ENCODE peak calls at places on chromosomes 13 and 19, in seven cellular contexts. One of them, this sample, is unnamed.

GRCh38 chr13:35309711-35310110 is 166.8 kb downstream of the MAB21L1 start:
- DNase-seq in hippocampal formation: no peak
- DNase-seq in aorta: no peak
- DNase-seq in EH: no peak
- DNase-seq in myocyte: no peak
- DNase-seq in SHP77: no peak
- DNase-seq in gastrocnemius medialis: no peak
- DNase-seq in this sample: no peak

GRCh38 chr13:112587767-112588489 is at the start of gene TUBGCP3:
- DNase-seq in hippocampal formation: peak; percentile 78
- DNase-seq in EH: peak; percentile 82
- DNase-seq in gastrocnemius medialis: peak; percentile 80
- DNase-seq in aorta: peak; percentile 95
- DNase-seq in SHP77: peak; percentile 93
- DNase-seq in myocyte: peak; percentile 92
- DNase-seq in this sample: peak; percentile 82

GRCh38 chr19:37718357-37718756 is 1.2 kb downstream of the ZNF607 start:
- DNase-seq in EH: no peak
- DNase-seq in aorta: no peak
- DNase-seq in gastrocnemius medialis: no peak
- DNase-seq in SHP77: no peak
- DNase-seq in hippocampal formation: no peak
- DNase-seq in myocyte: no peak
- DNase-seq in this sample: no peak

GRCh38 chr13:94959616-94960015 is 247.3 kb upstream of the SOX21 start:
- DNase-seq in myocyte: no peak
- DNase-seq in EH: no peak
- DNase-seq in SHP77: no peak
- DNase-seq in hippocampal formation: no peak
- DNase-seq in aorta: no peak
- DNase-seq in gastrocnemius medialis: no peak
- DNase-seq in this sample: no peak

GRCh38 chr13:83796364-83796763 is 85.9 kb downstream of the SLITRK1 start:
- DNase-seq in SHP77: peak; percentile 91
- DNase-seq in gastrocnemius medialis: no peak
- DNase-seq in EH: no peak
- DNase-seq in hippocampal formation: no peak
- DNase-seq in myocyte: no peak
- DNase-seq in aorta: no peak
- DNase-seq in this sample: no peak

GRCh38 chr13:114131581-114132418 is 623 bp downstream of the RASA3 start:
- DNase-seq in SHP77: no peak
- DNase-seq in hippocampal formation: no peak
- DNase-seq in aorta: peak; percentile 82
- DNase-seq in myocyte: peak; percentile 46
- DNase-seq in gastrocnemius medialis: no peak
- DNase-seq in EH: peak; percentile 31
- DNase-seq in this sample: peak; percentile 55

GRCh38 chr13:32443111-32443510 is 15.2 kb upstream of the N4BP2L1 start:
- DNase-seq in myocyte: no peak
- DNase-seq in aorta: no peak
- DNase-seq in gastrocnemius medialis: no peak
- DNase-seq in EH: peak; percentile 41
- DNase-seq in hippocampal formation: peak; percentile 10
- DNase-seq in SHP77: no peak
- DNase-seq in this sample: no peak

GRCh38 chr19:3687774-3688706 is 12.2 kb downstream of the PIP5K1C start:
- DNase-seq in EH: no peak
- DNase-seq in gastrocnemius medialis: no peak
- DNase-seq in aorta: no peak
- DNase-seq in hippocampal formation: no peak
- DNase-seq in myocyte: no peak
- DNase-seq in SHP77: no peak
- DNase-seq in this sample: no peak

GRCh38 chr19:16273005-16273404 is 51.6 kb upstream of the KLF2 start:
- DNase-seq in myocyte: peak; percentile 47
- DNase-seq in gastrocnemius medialis: no peak
- DNase-seq in hippocampal formation: peak; percentile 26
- DNase-seq in SHP77: no peak
- DNase-seq in aorta: peak; percentile 84
- DNase-seq in EH: peak; percentile 64
- DNase-seq in this sample: no peak

GRCh38 chr19:18919086-18919894 is at the start of the genes COPE and DDX49:
- DNase-seq in SHP77: peak; percentile 99
- DNase-seq in aorta: peak; percentile 99
- DNase-seq in gastrocnemius medialis: peak; percentile 99
- DNase-seq in myocyte: peak; percentile 100
- DNase-seq in EH: peak; percentile 100
- DNase-seq in hippocampal formation: peak; percentile 99
- DNase-seq in this sample: peak; percentile 100

GRCh38 chr13:93776936-93777335 is 550.3 kb downstream of the GPC6 start:
- DNase-seq in SHP77: no peak
- DNase-seq in myocyte: no peak
- DNase-seq in gastrocnemius medialis: no peak
- DNase-seq in hippocampal formation: no peak
- DNase-seq in aorta: no peak
- DNase-seq in EH: peak; percentile 72
- DNase-seq in this sample: peak; percentile 37

GRCh38 chr19:30154410-30154809 is 212.4 kb downstream of the URI1 start:
- DNase-seq in myocyte: no peak
- DNase-seq in hippocampal formation: no peak
- DNase-seq in gastrocnemius medialis: no peak
- DNase-seq in aorta: no peak
- DNase-seq in EH: no peak
- DNase-seq in SHP77: no peak
- DNase-seq in this sample: no peak

GRCh38 chr19:49988433-49988832 is 27.5 kb upstream of the SIGLEC11 start:
- DNase-seq in aorta: no peak
- DNase-seq in SHP77: no peak
- DNase-seq in myocyte: no peak
- DNase-seq in gastrocnemius medialis: no peak
- DNase-seq in hippocampal formation: no peak
- DNase-seq in EH: peak; percentile 33
- DNase-seq in this sample: peak; percentile 24

GRCh38 chr13:97226788-97227627 is 4.9 kb downstream of the MBNL2 start:
- DNase-seq in hippocampal formation: no peak
- DNase-seq in myocyte: no peak
- DNase-seq in EH: peak; percentile 42
- DNase-seq in SHP77: no peak
- DNase-seq in gastrocnemius medialis: no peak
- DNase-seq in aorta: no peak
- DNase-seq in this sample: peak; percentile 21

GRCh38 chr19:57317503-57317902 is 2.8 kb upstream of the ZNF543 start:
- DNase-seq in hippocampal formation: no peak
- DNase-seq in myocyte: peak; percentile 27
- DNase-seq in gastrocnemius medialis: peak; percentile 38
- DNase-seq in EH: no peak
- DNase-seq in aorta: no peak
- DNase-seq in SHP77: no peak
- DNase-seq in this sample: peak; percentile 16

GRCh38 chr13:26621731-26622401 is 64.4 kb downstream of the WASF3 start:
- DNase-seq in SHP77: no peak
- DNase-seq in myocyte: no peak
- DNase-seq in hippocampal formation: no peak
- DNase-seq in EH: no peak
- DNase-seq in gastrocnemius medialis: no peak
- DNase-seq in aorta: no peak
- DNase-seq in this sample: no peak

GRCh38 chr13:52169839-52170238 is 10.4 kb upstream of the NEK3 start:
- DNase-seq in gastrocnemius medialis: no peak
- DNase-seq in myocyte: no peak
- DNase-seq in EH: no peak
- DNase-seq in hippocampal formation: no peak
- DNase-seq in SHP77: no peak
- DNase-seq in aorta: no peak
- DNase-seq in this sample: no peak

GRCh38 chr19:47725759-47726401 is 12.7 kb downstream of the EHD2 start:
- DNase-seq in EH: no peak
- DNase-seq in SHP77: no peak
- DNase-seq in myocyte: no peak
- DNase-seq in hippocampal formation: no peak
- DNase-seq in gastrocnemius medialis: no peak
- DNase-seq in aorta: no peak
- DNase-seq in this sample: no peak

GRCh38 chr13:75079226-75079625 is 402.7 kb downstream of the TBC1D4 start:
- DNase-seq in SHP77: no peak
- DNase-seq in gastrocnemius medialis: no peak
- DNase-seq in myocyte: peak; percentile 31
- DNase-seq in hippocampal formation: no peak
- DNase-seq in aorta: no peak
- DNase-seq in EH: peak; percentile 3
- DNase-seq in this sample: peak; percentile 39

GRCh38 chr13:113651511-113652403 is 6.2 kb downstream of the ATP4B start:
- DNase-seq in EH: no peak
- DNase-seq in SHP77: no peak
- DNase-seq in gastrocnemius medialis: peak; percentile 7
- DNase-seq in myocyte: no peak
- DNase-seq in hippocampal formation: no peak
- DNase-seq in aorta: peak; percentile 63
- DNase-seq in this sample: no peak

GRCh38 chr19:1251233-1251502 is 2.8 kb downstream of the MIDN start:
- DNase-seq in gastrocnemius medialis: no peak
- DNase-seq in hippocampal formation: no peak
- DNase-seq in SHP77: no peak
- DNase-seq in aorta: peak; percentile 89
- DNase-seq in myocyte: peak; percentile 73
- DNase-seq in EH: peak; percentile 78
- DNase-seq in this sample: peak; percentile 73

GRCh38 chr19:49486232-49486631 is 1.2 kb upstream of the RPL13A start:
- DNase-seq in myocyte: no peak
- DNase-seq in aorta: no peak
- DNase-seq in SHP77: no peak
- DNase-seq in hippocampal formation: no peak
- DNase-seq in EH: no peak
- DNase-seq in gastrocnemius medialis: no peak
- DNase-seq in this sample: no peak

GRCh38 chr19:296476-297225 is 5.4 kb upstream of the PLPP2 start:
- DNase-seq in hippocampal formation: no peak
- DNase-seq in gastrocnemius medialis: peak; percentile 42
- DNase-seq in aorta: peak; percentile 70
- DNase-seq in SHP77: no peak
- DNase-seq in myocyte: no peak
- DNase-seq in EH: no peak
- DNase-seq in this sample: no peak

GRCh38 chr19:42010245-42011126 is 16.5 kb upstream of the ATP1A3 start:
- DNase-seq in gastrocnemius medialis: no peak
- DNase-seq in aorta: no peak
- DNase-seq in hippocampal formation: no peak
- DNase-seq in myocyte: no peak
- DNase-seq in SHP77: no peak
- DNase-seq in EH: peak; percentile 66
- DNase-seq in this sample: no peak

GRCh38 chr19:4671182-4671851 is 1.2 kb upstream of the MYDGF start:
- DNase-seq in SHP77: no peak
- DNase-seq in EH: no peak
- DNase-seq in myocyte: peak; percentile 53
- DNase-seq in gastrocnemius medialis: peak; percentile 82
- DNase-seq in hippocampal formation: no peak
- DNase-seq in aorta: no peak
- DNase-seq in this sample: no peak

GRCh38 chr19:45558399-45558878 is 26.2 kb downstream of the OPA3 start:
- DNase-seq in hippocampal formation: peak; percentile 9
- DNase-seq in SHP77: peak; percentile 46
- DNase-seq in EH: peak; percentile 56
- DNase-seq in myocyte: peak; percentile 24
- DNase-seq in gastrocnemius medialis: no peak
- DNase-seq in aorta: no peak
- DNase-seq in this sample: no peak

GRCh38 chr19:55679343-55680257 is 4.6 kb downstream of the EPN1 start:
- DNase-seq in SHP77: no peak
- DNase-seq in myocyte: no peak
- DNase-seq in hippocampal formation: no peak
- DNase-seq in EH: peak; percentile 27
- DNase-seq in gastrocnemius medialis: no peak
- DNase-seq in aorta: no peak
- DNase-seq in this sample: no peak

GRCh38 chr13:114173753-114174152 is 5.3 kb upstream of the CFAP97D2 start:
- DNase-seq in gastrocnemius medialis: no peak
- DNase-seq in myocyte: no peak
- DNase-seq in aorta: no peak
- DNase-seq in hippocampal formation: no peak
- DNase-seq in EH: peak; percentile 9
- DNase-seq in SHP77: no peak
- DNase-seq in this sample: no peak

GRCh38 chr19:22945560-22945959 is 57.4 kb downstream of the ZNF728 start:
- DNase-seq in hippocampal formation: no peak
- DNase-seq in gastrocnemius medialis: no peak
- DNase-seq in SHP77: no peak
- DNase-seq in myocyte: peak; percentile 27
- DNase-seq in aorta: no peak
- DNase-seq in EH: no peak
- DNase-seq in this sample: peak; percentile 20

GRCh38 chr19:53772943-53773342 is 51.2 kb downstream of the NLRP12 start:
- DNase-seq in SHP77: peak; percentile 54
- DNase-seq in myocyte: peak; percentile 67
- DNase-seq in gastrocnemius medialis: no peak
- DNase-seq in hippocampal formation: peak; percentile 9
- DNase-seq in EH: peak; percentile 56
- DNase-seq in aorta: no peak
- DNase-seq in this sample: peak; percentile 54

GRCh38 chr19:27746691-27747380 is 1466.1 kb downstream of the UQCRFS1 start:
- DNase-seq in gastrocnemius medialis: no peak
- DNase-seq in myocyte: no peak
- DNase-seq in EH: no peak
- DNase-seq in hippocampal formation: no peak
- DNase-seq in SHP77: peak; percentile 73
- DNase-seq in aorta: no peak
- DNase-seq in this sample: peak; percentile 6

GRCh38 chr13:40813662-40814454 is 24.4 kb downstream of the SLC25A15 start:
- DNase-seq in hippocampal formation: no peak
- DNase-seq in EH: peak; percentile 43
- DNase-seq in myocyte: peak; percentile 6
- DNase-seq in aorta: no peak
- DNase-seq in SHP77: peak; percentile 10
- DNase-seq in gastrocnemius medialis: no peak
- DNase-seq in this sample: peak; percentile 20

GRCh38 chr13:42947925-42948324 is 44.1 kb downstream of the EPSTI1 start:
- DNase-seq in hippocampal formation: no peak
- DNase-seq in myocyte: no peak
- DNase-seq in SHP77: no peak
- DNase-seq in aorta: no peak
- DNase-seq in gastrocnemius medialis: no peak
- DNase-seq in EH: no peak
- DNase-seq in this sample: no peak

GRCh38 chr19:29880498-29881081 is 61.4 kb upstream of the URI1 start:
- DNase-seq in aorta: peak; percentile 38
- DNase-seq in EH: no peak
- DNase-seq in myocyte: no peak
- DNase-seq in hippocampal formation: no peak
- DNase-seq in SHP77: no peak
- DNase-seq in gastrocnemius medialis: no peak
- DNase-seq in this sample: no peak

GRCh38 chr19:38838208-38838985 is 6.8 kb upstream of the ECH1 start:
- DNase-seq in aorta: no peak
- DNase-seq in hippocampal formation: no peak
- DNase-seq in SHP77: no peak
- DNase-seq in EH: no peak
- DNase-seq in myocyte: no peak
- DNase-seq in gastrocnemius medialis: peak; percentile 82
- DNase-seq in this sample: peak; percentile 18

GRCh38 chr19:46299004-46299509 is 2.2 kb downstream of the HIF3A start:
- DNase-seq in hippocampal formation: peak; percentile 95
- DNase-seq in SHP77: peak; percentile 81
- DNase-seq in aorta: peak; percentile 98
- DNase-seq in gastrocnemius medialis: peak; percentile 77
- DNase-seq in myocyte: peak; percentile 89
- DNase-seq in EH: peak; percentile 84
- DNase-seq in this sample: peak; percentile 79

GRCh38 chr13:44930280-44930679 is 59.0 kb downstream of the NUFIP1 start:
- DNase-seq in myocyte: peak; percentile 20
- DNase-seq in aorta: no peak
- DNase-seq in gastrocnemius medialis: no peak
- DNase-seq in EH: no peak
- DNase-seq in hippocampal formation: no peak
- DNase-seq in SHP77: no peak
- DNase-seq in this sample: no peak